ENCODE peak calls at places on chromosomes 16 and 17, in six cellular contexts. One of them, this sample, is unnamed.

GRCh38 chr17:9900744-9901143 is 4.3 kb downstream of the RCVRN start:
- DNase-seq in HCT116: no peak
- DNase-seq in HepG2: no peak
- DNase-seq in GM12878: no peak
- DNase-seq in H1: no peak
- DNase-seq in K562: no peak
- DNase-seq in this sample: no peak

GRCh38 chr16:63096857-63097256 is 1060.6 kb upstream of the CDH8 start:
- DNase-seq in HCT116: no peak
- DNase-seq in HepG2: no peak
- DNase-seq in GM12878: no peak
- DNase-seq in H1: no peak
- DNase-seq in K562: no peak
- DNase-seq in this sample: no peak

GRCh38 chr16:14371778-14372431 is 258.2 kb downstream of the PARN start:
- DNase-seq in HCT116: no peak
- DNase-seq in HepG2: no peak
- DNase-seq in GM12878: no peak
- DNase-seq in H1: no peak
- DNase-seq in K562: no peak
- DNase-seq in this sample: peak; percentile 11

GRCh38 chr16:3823427-3823826 is 57.1 kb downstream of the CREBBP start:
- DNase-seq in HCT116: no peak
- DNase-seq in HepG2: no peak
- DNase-seq in GM12878: no peak
- DNase-seq in H1: no peak
- DNase-seq in K562: no peak
- DNase-seq in this sample: no peak

GRCh38 chr16:84423416-84423837 is 55.1 kb downstream of the ATP2C2 start:
- DNase-seq in HCT116: peak; percentile 80
- DNase-seq in HepG2: peak; percentile 67
- DNase-seq in GM12878: peak; percentile 11
- DNase-seq in H1: no peak
- DNase-seq in K562: peak; percentile 72
- DNase-seq in this sample: peak; percentile 35

GRCh38 chr17:55607736-55608341 is 96.6 kb upstream of the SMIM36 start:
- DNase-seq in HCT116: no peak
- DNase-seq in HepG2: no peak
- DNase-seq in GM12878: no peak
- DNase-seq in H1: no peak
- DNase-seq in K562: no peak
- DNase-seq in this sample: no peak

GRCh38 chr17:66988069-66988798 is 23.7 kb downstream of the CACNG4 start:
- DNase-seq in HCT116: no peak
- DNase-seq in HepG2: no peak
- DNase-seq in GM12878: no peak
- DNase-seq in H1: no peak
- DNase-seq in K562: no peak
- DNase-seq in this sample: no peak

GRCh38 chr17:8382052-8382879 is 727 bp downstream of the RPL26 start:
- DNase-seq in HCT116: no peak
- DNase-seq in HepG2: no peak
- DNase-seq in GM12878: no peak
- DNase-seq in H1: no peak
- DNase-seq in K562: peak; percentile 23
- DNase-seq in this sample: no peak

GRCh38 chr16:71528863-71529262 is 2.6 kb downstream of the CHST4 start:
- DNase-seq in HCT116: no peak
- DNase-seq in HepG2: no peak
- DNase-seq in GM12878: no peak
- DNase-seq in H1: no peak
- DNase-seq in K562: no peak
- DNase-seq in this sample: no peak

GRCh38 chr17:62807812-62808575 is at the start of gene MARCHF10:
- DNase-seq in HCT116: no peak
- DNase-seq in HepG2: no peak
- DNase-seq in GM12878: no peak
- DNase-seq in H1: peak; percentile 78
- DNase-seq in K562: peak; percentile 52
- DNase-seq in this sample: no peak

GRCh38 chr17:82545071-82545462 is 25.5 kb downstream of the FOXK2 start:
- DNase-seq in HCT116: no peak
- DNase-seq in HepG2: no peak
- DNase-seq in GM12878: no peak
- DNase-seq in H1: no peak
- DNase-seq in K562: no peak
- DNase-seq in this sample: no peak

GRCh38 chr16:66167564-66168291 is 198.8 kb upstream of the CDH5 start:
- DNase-seq in HCT116: no peak
- DNase-seq in HepG2: no peak
- DNase-seq in GM12878: no peak
- DNase-seq in H1: no peak
- DNase-seq in K562: peak; percentile 6
- DNase-seq in this sample: no peak

GRCh38 chr16:80824623-80825364 is 20.4 kb upstream of the CDYL2 start:
- DNase-seq in HCT116: peak; percentile 64
- DNase-seq in HepG2: peak; percentile 59
- DNase-seq in GM12878: peak; percentile 7
- DNase-seq in H1: no peak
- DNase-seq in K562: peak; percentile 66
- DNase-seq in this sample: peak; percentile 62

GRCh38 chr17:83010323-83011200 is 68.8 kb upstream of the METRNL start:
- DNase-seq in HCT116: no peak
- DNase-seq in HepG2: no peak
- DNase-seq in GM12878: no peak
- DNase-seq in H1: peak; percentile 44
- DNase-seq in K562: no peak
- DNase-seq in this sample: no peak

GRCh38 chr17:77733576-77734296 is 224.8 kb upstream of the TNRC6C start:
- DNase-seq in HCT116: no peak
- DNase-seq in HepG2: no peak
- DNase-seq in GM12878: no peak
- DNase-seq in H1: no peak
- DNase-seq in K562: no peak
- DNase-seq in this sample: no peak

GRCh38 chr17:44599298-44600175 is 42.3 kb downstream of the FZD2 start:
- DNase-seq in HCT116: no peak
- DNase-seq in HepG2: no peak
- DNase-seq in GM12878: no peak
- DNase-seq in H1: no peak
- DNase-seq in K562: peak; percentile 47
- DNase-seq in this sample: peak; percentile 63

GRCh38 chr17:33564146-33564545 is 271.1 kb upstream of the ASIC2 start:
- DNase-seq in HCT116: no peak
- DNase-seq in HepG2: no peak
- DNase-seq in GM12878: no peak
- DNase-seq in H1: no peak
- DNase-seq in K562: no peak
- DNase-seq in this sample: no peak

GRCh38 chr16:76265434-76266045 is 11.7 kb upstream of the CNTNAP4 start:
- DNase-seq in HCT116: peak; percentile 6
- DNase-seq in HepG2: peak; percentile 31
- DNase-seq in GM12878: no peak
- DNase-seq in H1: peak; percentile 92
- DNase-seq in K562: peak; percentile 17
- DNase-seq in this sample: peak; percentile 51

GRCh38 chr17:19260958-19261357 is 23.8 kb downstream of the EPN2 start:
- DNase-seq in HCT116: peak; percentile 10
- DNase-seq in HepG2: no peak
- DNase-seq in GM12878: no peak
- DNase-seq in H1: no peak
- DNase-seq in K562: no peak
- DNase-seq in this sample: no peak

GRCh38 chr17:51128089-51128488 is 7.4 kb upstream of the SPAG9 start:
- DNase-seq in HCT116: peak; percentile 33
- DNase-seq in HepG2: no peak
- DNase-seq in GM12878: no peak
- DNase-seq in H1: no peak
- DNase-seq in K562: peak; percentile 84
- DNase-seq in this sample: no peak

GRCh38 chr16:10548404-10548803 is 32.0 kb downstream of the EMP2 start:
- DNase-seq in HCT116: no peak
- DNase-seq in HepG2: no peak
- DNase-seq in GM12878: no peak
- DNase-seq in H1: no peak
- DNase-seq in K562: no peak
- DNase-seq in this sample: no peak

GRCh38 chr16:20918486-20919239 is 18.1 kb downstream of the LYRM1 start:
- DNase-seq in HCT116: no peak
- DNase-seq in HepG2: no peak
- DNase-seq in GM12878: no peak
- DNase-seq in H1: no peak
- DNase-seq in K562: peak; percentile 86
- DNase-seq in this sample: no peak

GRCh38 chr16:4570688-4571321 is 14.7 kb downstream of the C16orf96 start:
- DNase-seq in HCT116: no peak
- DNase-seq in HepG2: no peak
- DNase-seq in GM12878: no peak
- DNase-seq in H1: peak; percentile 71
- DNase-seq in K562: no peak
- DNase-seq in this sample: peak; percentile 89

GRCh38 chr16:87210949-87211348 is 106.2 kb downstream of the C16orf95 start:
- DNase-seq in HCT116: no peak
- DNase-seq in HepG2: no peak
- DNase-seq in GM12878: no peak
- DNase-seq in H1: no peak
- DNase-seq in K562: no peak
- DNase-seq in this sample: no peak

GRCh38 chr16:79543219-79543618 is 57.3 kb downstream of the MAF start:
- DNase-seq in HCT116: no peak
- DNase-seq in HepG2: no peak
- DNase-seq in GM12878: no peak
- DNase-seq in H1: no peak
- DNase-seq in K562: peak; percentile 21
- DNase-seq in this sample: no peak

GRCh38 chr16:79537584-79537983 is 63.0 kb downstream of the MAF start:
- DNase-seq in HCT116: no peak
- DNase-seq in HepG2: no peak
- DNase-seq in GM12878: no peak
- DNase-seq in H1: no peak
- DNase-seq in K562: no peak
- DNase-seq in this sample: no peak

GRCh38 chr16:79540825-79541595 is 59.5 kb downstream of the MAF start:
- DNase-seq in HCT116: no peak
- DNase-seq in HepG2: no peak
- DNase-seq in GM12878: no peak
- DNase-seq in H1: no peak
- DNase-seq in K562: no peak
- DNase-seq in this sample: no peak

GRCh38 chr16:79547085-79547484 is 53.5 kb downstream of the MAF start:
- DNase-seq in HCT116: no peak
- DNase-seq in HepG2: no peak
- DNase-seq in GM12878: no peak
- DNase-seq in H1: no peak
- DNase-seq in K562: no peak
- DNase-seq in this sample: no peak

GRCh38 chr16:79542196-79542859 is 58.2 kb downstream of the MAF start:
- DNase-seq in HCT116: no peak
- DNase-seq in HepG2: no peak
- DNase-seq in GM12878: no peak
- DNase-seq in H1: no peak
- DNase-seq in K562: peak; percentile 10
- DNase-seq in this sample: no peak
- TF ChIP-seq ZNF274 in HCT116: no peak
- TF ChIP-seq ZNF274 in HepG2: no peak
- TF ChIP-seq ZNF274 in GM12878: no peak
- TF ChIP-seq ZNF274 in H1: no peak
- TF ChIP-seq ZNF274 in K562: no peak
- TF ChIP-seq ZNF274 in this sample: no peak

GRCh38 chr16:54772400-54772799 is 158.3 kb upstream of the IRX5 start:
- DNase-seq in HCT116: no peak
- DNase-seq in HepG2: no peak
- DNase-seq in GM12878: no peak
- DNase-seq in H1: no peak
- DNase-seq in K562: no peak
- DNase-seq in this sample: no peak
- H3K9me3 ChIP-seq in HCT116: no peaks in the 10 kb centered on the region
- H3K9me3 ChIP-seq in HepG2: no peaks in the 10 kb centered on the region
- H3K9me3 ChIP-seq in GM12878: no peaks in the 10 kb centered on the region
- H3K9me3 ChIP-seq in H1: no peaks in the 10 kb centered on the region
- H3K9me3 ChIP-seq in K562: no peaks in the 10 kb centered on the region
- H3K9me3 ChIP-seq in this sample: no peaks in the 10 kb centered on the region

DNA sequence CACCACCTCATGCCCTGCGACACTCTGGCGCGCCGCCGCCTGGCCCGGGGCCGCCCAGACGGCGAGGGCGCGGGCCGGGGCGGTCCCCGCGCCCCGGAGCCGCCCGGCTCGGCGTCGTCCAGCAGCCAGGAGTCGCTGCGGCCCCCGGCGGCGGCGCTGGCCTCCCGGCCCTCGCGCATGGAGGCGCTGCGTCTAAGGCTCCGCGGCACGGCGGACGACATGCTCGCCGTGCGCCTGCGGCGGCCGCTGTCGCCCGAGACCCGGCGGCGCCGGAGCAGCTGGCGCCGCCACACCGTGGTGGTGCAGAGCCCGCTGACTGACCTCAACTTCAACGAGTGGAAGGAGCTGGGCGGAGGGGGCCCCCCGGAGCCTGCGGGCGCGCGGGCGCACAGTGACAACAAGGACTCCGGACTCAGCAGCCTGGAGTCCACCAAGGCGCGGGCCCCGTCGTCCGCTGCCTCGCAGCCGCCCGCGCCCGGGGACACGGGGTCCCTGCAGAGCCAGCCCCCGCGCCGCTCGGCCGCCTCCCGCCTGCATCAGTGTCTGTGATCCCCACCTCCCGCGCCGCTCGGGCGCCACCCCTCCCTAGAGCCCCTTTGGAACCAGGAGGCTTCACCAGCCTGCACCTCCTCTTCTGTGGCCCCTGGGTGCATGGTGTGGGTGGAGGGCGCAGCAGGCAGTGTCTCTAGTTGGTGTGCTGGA is 82.3 kb downstream of the ARHGAP23 start:
- DNase-seq in HCT116: no peak
- DNase-seq in HepG2: peak; percentile 39
- DNase-seq in GM12878: no peak
- DNase-seq in H1: peak; percentile 82
- DNase-seq in K562: peak; percentile 56
- DNase-seq in this sample: no peak
- TF ChIP-seq ZNF274 in HCT116: no peak
- TF ChIP-seq ZNF274 in HepG2: no peak
- TF ChIP-seq ZNF274 in GM12878: no peak
- TF ChIP-seq ZNF274 in H1: no peak
- TF ChIP-seq ZNF274 in K562: no peak
- TF ChIP-seq ZNF274 in this sample: no peak

GRCh38 chr17:22272363-22273146 is 580.2 kb downstream of the KCNJ18 start:
- DNase-seq in HCT116: no peak
- DNase-seq in HepG2: no peak
- DNase-seq in GM12878: no peak
- DNase-seq in H1: no peak
- DNase-seq in K562: no peak
- DNase-seq in this sample: no peak
- H3K9me3 ChIP-seq in HCT116: peaks cover 14% of the 10 kb centered on the region
- H3K9me3 ChIP-seq in HepG2: no peaks in the 10 kb centered on the region
- H3K9me3 ChIP-seq in GM12878: no peaks in the 10 kb centered on the region
- H3K9me3 ChIP-seq in H1: peaks cover 51% of the 10 kb centered on the region
- H3K9me3 ChIP-seq in K562: no peaks in the 10 kb centered on the region
- H3K9me3 ChIP-seq in this sample: no peaks in the 10 kb centered on the region

This sample was measured in NT2/D1.